ENCODE peak calls at places on chromosomes 11 and 22, in six cellular contexts. O is GM13977, L is uterus, P is cardiac muscle cell, A is endothelial cell, C is BJ. U is an unnamed sample.

GRCh38 chr22:31736458-31736857 is 13.5 kb downstream of the PRR14L start:
- DNase-seq in O (no peak), L (no peak), P (no peak), A (no peak), C (no peak), U (no peak)

GRCh38 chr11:66904561-66904960 is 47.7 kb downstream of the LRFN4 start:
- DNase-seq in O (no peak), L (no peak), P (no peak), A (no peak), C (no peak), U (no peak)

GRCh38 chr11:64864473-64865285 is 13.7 kb downstream of the EHD1 start:
- DNase-seq in O (peak), L (peak), P (peak), A (no peak), C (no peak), U (no peak)

GRCh38 chr22:42780070-42780540 is 59.4 kb upstream of the A4GALT start:
- DNase-seq in O (peak), L (peak), P (peak), A (peak), C (peak), U (peak)

GRCh38 chr22:39097098-39098020 is at the start of gene APOBEC3H:
- DNase-seq in O (no peak), L (peak), P (peak), A (no peak), C (no peak), U (no peak)

GRCh38 chr22:24947881-24948280 is 1.4 kb upstream of the LHFPL7 start:
- DNase-seq in O (no peak), L (no peak), P (no peak), A (no peak), C (no peak), U (no peak)

GRCh38 chr11:44778200-44779100 is 51.7 kb downstream of the TSPAN18 start:
- DNase-seq in O (no peak), L (peak), P (no peak), A (no peak), C (no peak), U (no peak)

GRCh38 chr11:82927264-82927880 is 25.8 kb downstream of the DDIAS start:
- DNase-seq in O (peak), L (peak), P (peak), A (no peak), C (no peak), U (peak)

GRCh38 chr22:24564376-24565058 is 8.7 kb downstream of the SNRPD3 start:
- DNase-seq in O (no peak), L (peak), P (peak), A (no peak), C (no peak), U (no peak)

GRCh38 chr11:68690671-68691401 is 6.5 kb downstream of the GAL start:
- DNase-seq in O (no peak), L (no peak), P (no peak), A (no peak), C (no peak), U (no peak)
- TF ChIP-seq CTCF in O (no peak), L (no peak), P (no peak), A (no peak), C (peak), U (no peak)

DNA sequence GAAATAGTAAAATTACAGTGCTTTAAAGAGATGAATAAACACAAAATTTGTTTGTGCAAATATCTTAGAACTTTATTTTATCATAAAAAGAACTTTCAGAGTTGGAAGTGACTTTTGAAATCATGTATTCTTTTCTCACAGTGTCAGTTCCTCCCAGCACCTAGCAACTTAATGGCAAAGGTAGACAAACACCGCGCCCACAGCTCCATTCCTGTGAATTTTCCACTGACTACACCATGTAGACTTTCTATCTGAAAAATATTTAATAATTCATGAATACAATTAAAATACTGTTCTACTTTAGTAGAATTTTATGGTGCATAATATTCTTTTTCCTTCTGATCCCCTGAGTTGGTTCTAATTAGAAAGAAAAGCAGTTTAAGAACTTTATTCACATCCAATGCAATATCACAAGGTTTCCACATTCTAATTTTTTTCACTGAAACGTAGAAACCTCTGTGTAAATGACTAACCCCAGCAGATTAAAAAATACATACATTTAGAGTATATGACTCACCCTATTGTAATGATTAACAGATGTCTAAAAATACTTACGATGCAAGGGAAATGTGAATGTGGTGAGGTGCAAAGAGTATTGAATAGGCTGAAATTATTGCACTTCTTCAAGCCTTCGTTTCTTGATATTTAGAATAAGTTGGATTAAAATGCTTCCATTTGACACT is 218.2 kb upstream of the CCDC179 start:
- DNase-seq in O (no peak), L (no peak), P (peak), A (no peak), C (no peak), U (no peak)
- TF ChIP-seq CTCF in O (no peak), L (no peak), P (no peak), A (no peak), C (no peak), U (no peak)

GRCh38 chr11:79159657-79160450 is 281.0 kb downstream of the TENM4 start:
- DNase-seq in O (no peak), L (no peak), P (peak), A (no peak), C (no peak), U (no peak)
- TF ChIP-seq CTCF in O (peak), L (no peak), P (peak), A (peak), C (peak), U (no peak)

DNA sequence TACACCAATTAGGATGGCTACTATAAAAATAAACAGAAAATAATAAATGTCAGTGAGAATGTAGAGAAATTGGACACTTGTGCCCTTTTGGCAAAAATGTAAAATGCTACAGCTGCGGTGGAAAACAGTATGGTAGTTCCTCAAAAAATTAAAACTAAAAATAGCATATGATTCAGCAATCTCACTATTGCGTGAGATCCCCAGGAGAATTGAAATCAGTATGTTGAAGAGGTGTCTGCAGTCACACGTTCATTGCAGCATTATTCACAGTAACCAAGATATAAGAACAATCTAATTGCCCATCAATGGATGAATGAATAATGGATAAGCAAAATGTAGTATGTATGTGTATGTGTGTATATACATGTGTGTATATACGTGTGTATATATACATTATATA is 6.8 kb downstream of the OR52N2 start:
- DNase-seq in O (no peak), L (no peak), P (no peak), A (no peak), C (no peak), U (no peak)
- TF ChIP-seq CTCF in O (no peak), L (no peak), P (no peak), A (no peak), C (no peak), U (no peak)

DNA sequence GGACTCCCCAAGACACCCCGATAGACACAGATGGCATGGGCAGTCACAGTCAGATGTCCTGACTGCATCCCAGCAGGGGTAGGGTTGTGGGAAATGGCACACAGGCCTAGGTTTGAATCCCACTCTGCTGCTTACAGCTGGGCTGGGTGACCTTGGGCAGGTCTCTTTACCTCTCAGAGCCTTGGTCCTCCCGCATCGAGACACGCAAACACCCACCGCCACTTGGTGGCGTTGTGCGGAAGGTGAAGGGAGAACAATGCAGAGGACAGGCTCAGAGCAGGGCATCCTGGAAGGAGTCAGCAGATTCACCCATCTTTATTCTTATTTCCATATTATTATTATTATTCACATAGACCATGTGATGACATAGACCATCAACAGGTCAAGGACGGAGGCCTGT is 140.5 kb downstream of the MIAT start:
- DNase-seq in O (no peak), L (no peak), P (no peak), A (peak), C (no peak), U (no peak)
- TF ChIP-seq CTCF in O (no peak), L (no peak), P (no peak), A (no peak), C (no peak), U (no peak)

DNA sequence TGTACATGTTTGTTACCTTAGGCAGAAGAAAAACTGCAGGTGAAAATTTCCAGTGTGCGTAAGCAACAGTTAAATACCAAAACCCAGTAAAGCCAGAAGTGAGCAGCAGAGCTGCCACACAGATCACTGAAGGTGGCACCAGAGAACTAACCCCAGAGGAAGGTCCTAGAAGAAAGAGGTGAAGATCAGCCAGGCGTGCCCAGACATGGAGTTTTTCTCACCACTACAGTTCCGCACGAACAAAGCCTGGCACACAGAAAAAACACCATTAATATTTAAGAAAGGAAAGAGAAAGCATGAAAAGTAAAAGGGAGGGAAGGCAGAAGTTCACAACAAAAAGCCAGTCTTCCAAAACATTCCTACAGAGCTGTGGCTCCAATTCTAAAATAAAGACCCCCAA is 60.7 kb downstream of the STK33 start:
- DNase-seq in O (peak), L (no peak), P (no peak), A (no peak), C (no peak), U (no peak)
- TF ChIP-seq CTCF in O (peak), L (no peak), P (no peak), A (no peak), C (no peak), U (no peak)

GRCh38 chr22:37167176-37167980 is 17.7 kb upstream of the IL2RB start:
- DNase-seq in O (no peak), L (no peak), P (no peak), A (no peak), C (no peak), U (no peak)
- TF ChIP-seq CTCF in O (no peak), L (no peak), P (no peak), A (no peak), C (no peak), U (no peak)

DNA sequence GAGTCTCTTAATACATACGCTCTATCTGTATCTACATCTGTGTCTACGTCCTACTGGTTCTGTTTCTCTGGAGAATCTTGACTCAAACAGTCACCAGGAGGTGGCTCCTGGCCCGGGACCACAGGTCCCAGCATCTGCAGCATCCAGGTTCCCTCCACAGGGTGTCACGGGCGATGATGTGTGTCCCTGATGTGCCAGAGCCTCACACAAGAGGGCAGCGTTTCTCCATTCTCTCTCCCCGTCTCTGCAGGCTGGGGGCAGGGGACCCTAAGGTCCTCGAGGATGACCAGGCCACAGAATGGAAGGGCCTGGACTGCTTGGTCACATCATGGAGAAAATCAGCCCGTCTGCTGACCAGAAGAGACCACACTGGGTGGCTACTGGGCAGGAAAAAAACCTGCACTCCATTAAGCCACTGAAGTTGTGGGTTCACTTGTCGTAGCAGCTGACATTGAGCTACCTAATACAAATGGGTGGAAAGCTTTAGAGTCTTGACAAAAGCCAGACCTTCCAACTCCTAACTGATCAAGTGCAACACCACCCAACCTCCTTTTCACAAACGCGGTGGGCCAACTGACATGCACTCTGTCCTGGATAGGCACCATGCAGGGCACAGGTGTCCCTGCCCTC is 392.5 kb downstream of the CTTN start:
- DNase-seq in O (no peak), L (no peak), P (no peak), A (no peak), C (no peak), U (no peak)
- TF ChIP-seq CTCF in O (no peak), L (no peak), P (peak), A (no peak), C (peak), U (no peak)